ENCODE peak calls at places on chromosome 5, in nine cellular contexts. One of them, this sample, is unnamed.

GRCh38 chr5:75463726-75464125 is 47.7 kb downstream of the CERT1 start:
- DNase-seq in body of pancreas: no peak
- DNase-seq in fibroblast of mammary gland: no peak
- DNase-seq in tibial nerve: no peak
- DNase-seq in GM20000: no peak
- DNase-seq in H9: no peak
- DNase-seq in neural progenitor cell: no peak
- DNase-seq in type B pancreatic cell: no peak
- DNase-seq in neural crest cell: no peak
- DNase-seq in this sample: no peak

GRCh38 chr5:1765141-1765879 is 34.3 kb downstream of the MRPL36 start:
- DNase-seq in body of pancreas: peak; percentile 10
- DNase-seq in fibroblast of mammary gland: no peak
- DNase-seq in tibial nerve: no peak
- DNase-seq in GM20000: no peak
- DNase-seq in H9: peak; percentile 25
- DNase-seq in neural progenitor cell: no peak
- DNase-seq in type B pancreatic cell: no peak
- DNase-seq in neural crest cell: no peak
- DNase-seq in this sample: no peak

GRCh38 chr5:112267231-112267630 is 151.8 kb downstream of the EPB41L4A start:
- DNase-seq in body of pancreas: no peak
- DNase-seq in fibroblast of mammary gland: no peak
- DNase-seq in tibial nerve: no peak
- DNase-seq in GM20000: no peak
- DNase-seq in H9: no peak
- DNase-seq in neural progenitor cell: no peak
- DNase-seq in type B pancreatic cell: no peak
- DNase-seq in neural crest cell: no peak
- DNase-seq in this sample: no peak

GRCh38 chr5:139903805-139904565 is 108.4 kb downstream of the PSD2 start:
- DNase-seq in body of pancreas: no peak
- DNase-seq in fibroblast of mammary gland: no peak
- DNase-seq in tibial nerve: no peak
- DNase-seq in GM20000: peak; percentile 66
- DNase-seq in H9: peak; percentile 56
- DNase-seq in neural progenitor cell: peak; percentile 84
- DNase-seq in type B pancreatic cell: no peak
- DNase-seq in neural crest cell: peak; percentile 26
- DNase-seq in this sample: peak; percentile 69

GRCh38 chr5:72821776-72822175 is 5.3 kb downstream of the TNPO1 start:
- DNase-seq in body of pancreas: no peak
- DNase-seq in fibroblast of mammary gland: no peak
- DNase-seq in tibial nerve: no peak
- DNase-seq in GM20000: no peak
- DNase-seq in H9: no peak
- DNase-seq in neural progenitor cell: no peak
- DNase-seq in type B pancreatic cell: no peak
- DNase-seq in neural crest cell: no peak
- DNase-seq in this sample: no peak

GRCh38 chr5:89241186-89241585 is 358.2 kb upstream of the MEF2C start:
- DNase-seq in body of pancreas: no peak
- DNase-seq in fibroblast of mammary gland: peak; percentile 71
- DNase-seq in tibial nerve: no peak
- DNase-seq in GM20000: no peak
- DNase-seq in H9: no peak
- DNase-seq in neural progenitor cell: no peak
- DNase-seq in type B pancreatic cell: no peak
- DNase-seq in neural crest cell: no peak
- DNase-seq in this sample: no peak

GRCh38 chr5:157562111-157562581 is 13.4 kb downstream of the ADAM19 start:
- DNase-seq in body of pancreas: no peak
- DNase-seq in fibroblast of mammary gland: peak; percentile 80
- DNase-seq in tibial nerve: peak; percentile 79
- DNase-seq in GM20000: no peak
- DNase-seq in H9: no peak
- DNase-seq in neural progenitor cell: no peak
- DNase-seq in type B pancreatic cell: no peak
- DNase-seq in neural crest cell: no peak
- DNase-seq in this sample: peak; percentile 65

GRCh38 chr5:75720882-75721281 is 3.6 kb upstream of the POC5 start:
- DNase-seq in body of pancreas: no peak
- DNase-seq in fibroblast of mammary gland: no peak
- DNase-seq in tibial nerve: no peak
- DNase-seq in GM20000: no peak
- DNase-seq in H9: no peak
- DNase-seq in neural progenitor cell: no peak
- DNase-seq in type B pancreatic cell: no peak
- DNase-seq in neural crest cell: no peak
- DNase-seq in this sample: no peak

GRCh38 chr5:167853421-167853820 is 438.0 kb upstream of the WWC1 start:
- DNase-seq in body of pancreas: no peak
- DNase-seq in fibroblast of mammary gland: peak; percentile 3
- DNase-seq in tibial nerve: no peak
- DNase-seq in GM20000: no peak
- DNase-seq in H9: no peak
- DNase-seq in neural progenitor cell: no peak
- DNase-seq in type B pancreatic cell: no peak
- DNase-seq in neural crest cell: no peak
- DNase-seq in this sample: no peak

GRCh38 chr5:107422494-107422893 is 248.2 kb downstream of the EFNA5 start:
- DNase-seq in body of pancreas: no peak
- DNase-seq in fibroblast of mammary gland: no peak
- DNase-seq in tibial nerve: no peak
- DNase-seq in GM20000: no peak
- DNase-seq in H9: peak; percentile 33
- DNase-seq in neural progenitor cell: no peak
- DNase-seq in type B pancreatic cell: no peak
- DNase-seq in neural crest cell: no peak
- DNase-seq in this sample: no peak

GRCh38 chr5:146667633-146668032 is 151.6 kb upstream of the GPR151 start:
- DNase-seq in body of pancreas: no peak
- DNase-seq in fibroblast of mammary gland: peak; percentile 62
- DNase-seq in tibial nerve: no peak
- DNase-seq in GM20000: no peak
- DNase-seq in H9: no peak
- DNase-seq in neural progenitor cell: no peak
- DNase-seq in type B pancreatic cell: no peak
- DNase-seq in neural crest cell: no peak
- DNase-seq in this sample: no peak

GRCh38 chr5:115379622-115380344 is 83.3 kb upstream of the CCDC112 start:
- DNase-seq in body of pancreas: peak; percentile 79
- DNase-seq in fibroblast of mammary gland: no peak
- DNase-seq in tibial nerve: no peak
- DNase-seq in GM20000: peak; percentile 40
- DNase-seq in H9: no peak
- DNase-seq in neural progenitor cell: no peak
- DNase-seq in type B pancreatic cell: no peak
- DNase-seq in neural crest cell: no peak
- DNase-seq in this sample: no peak

GRCh38 chr5:115375922-115376321 is 79.5 kb upstream of the CCDC112 start:
- DNase-seq in body of pancreas: peak; percentile 44
- DNase-seq in fibroblast of mammary gland: peak; percentile 70
- DNase-seq in tibial nerve: no peak
- DNase-seq in GM20000: no peak
- DNase-seq in H9: no peak
- DNase-seq in neural progenitor cell: no peak
- DNase-seq in type B pancreatic cell: no peak
- DNase-seq in neural crest cell: no peak
- DNase-seq in this sample: no peak

GRCh38 chr5:115378754-115379153 is 82.3 kb upstream of the CCDC112 start:
- DNase-seq in body of pancreas: no peak
- DNase-seq in fibroblast of mammary gland: no peak
- DNase-seq in tibial nerve: no peak
- DNase-seq in GM20000: no peak
- DNase-seq in H9: no peak
- DNase-seq in neural progenitor cell: no peak
- DNase-seq in type B pancreatic cell: no peak
- DNase-seq in neural crest cell: no peak
- DNase-seq in this sample: no peak

GRCh38 chr5:115374057-115374775 is 77.8 kb upstream of the CCDC112 start:
- DNase-seq in body of pancreas: peak; percentile 37
- DNase-seq in fibroblast of mammary gland: no peak
- DNase-seq in tibial nerve: no peak
- DNase-seq in GM20000: no peak
- DNase-seq in H9: no peak
- DNase-seq in neural progenitor cell: no peak
- DNase-seq in type B pancreatic cell: no peak
- DNase-seq in neural crest cell: no peak
- DNase-seq in this sample: no peak

GRCh38 chr5:115377468-115378217 is 81.2 kb upstream of the CCDC112 start:
- DNase-seq in body of pancreas: no peak
- DNase-seq in fibroblast of mammary gland: peak; percentile 95
- DNase-seq in tibial nerve: no peak
- DNase-seq in GM20000: peak; percentile 41
- DNase-seq in H9: no peak
- DNase-seq in neural progenitor cell: no peak
- DNase-seq in type B pancreatic cell: no peak
- DNase-seq in neural crest cell: no peak
- DNase-seq in this sample: no peak
- TF ChIP-seq CTCF in body of pancreas: no peak
- TF ChIP-seq CTCF in fibroblast of mammary gland: peak; percentile 28
- TF ChIP-seq CTCF in tibial nerve: no peak
- TF ChIP-seq CTCF in GM20000: no peak
- TF ChIP-seq CTCF in H9: no peak
- TF ChIP-seq CTCF in neural progenitor cell: no peak
- TF ChIP-seq CTCF in type B pancreatic cell: no peak
- TF ChIP-seq CTCF in neural crest cell: no peak
- TF ChIP-seq CTCF in this sample: no peak

GRCh38 chr5:99449786-99450185 is 521.0 kb upstream of the CHD1 start:
- DNase-seq in body of pancreas: no peak
- DNase-seq in fibroblast of mammary gland: peak; percentile 0
- DNase-seq in tibial nerve: no peak
- DNase-seq in GM20000: no peak
- DNase-seq in H9: no peak
- DNase-seq in neural progenitor cell: no peak
- DNase-seq in type B pancreatic cell: no peak
- DNase-seq in neural crest cell: no peak
- DNase-seq in this sample: no peak
- TF ChIP-seq CTCF in body of pancreas: no peak
- TF ChIP-seq CTCF in fibroblast of mammary gland: no peak
- TF ChIP-seq CTCF in tibial nerve: no peak
- TF ChIP-seq CTCF in GM20000: no peak
- TF ChIP-seq CTCF in H9: no peak
- TF ChIP-seq CTCF in neural progenitor cell: no peak
- TF ChIP-seq CTCF in type B pancreatic cell: no peak
- TF ChIP-seq CTCF in neural crest cell: no peak
- TF ChIP-seq CTCF in this sample: no peak

GRCh38 chr5:122490718-122491117 is 178.7 kb downstream of the SNCAIP start:
- DNase-seq in body of pancreas: no peak
- DNase-seq in fibroblast of mammary gland: no peak
- DNase-seq in tibial nerve: no peak
- DNase-seq in GM20000: no peak
- DNase-seq in H9: no peak
- DNase-seq in neural progenitor cell: no peak
- DNase-seq in type B pancreatic cell: no peak
- DNase-seq in neural crest cell: no peak
- DNase-seq in this sample: no peak

GRCh38 chr5:122493091-122493775 is 181.2 kb downstream of the SNCAIP start:
- DNase-seq in body of pancreas: peak; percentile 81
- DNase-seq in fibroblast of mammary gland: no peak
- DNase-seq in tibial nerve: no peak
- DNase-seq in GM20000: no peak
- DNase-seq in H9: no peak
- DNase-seq in neural progenitor cell: no peak
- DNase-seq in type B pancreatic cell: peak; percentile 73
- DNase-seq in neural crest cell: no peak
- DNase-seq in this sample: no peak

GRCh38 chr5:122493776-122494518 is 181.9 kb downstream of the SNCAIP start:
- DNase-seq in body of pancreas: no peak
- DNase-seq in fibroblast of mammary gland: no peak
- DNase-seq in tibial nerve: no peak
- DNase-seq in GM20000: no peak
- DNase-seq in H9: no peak
- DNase-seq in neural progenitor cell: no peak
- DNase-seq in type B pancreatic cell: no peak
- DNase-seq in neural crest cell: no peak
- DNase-seq in this sample: no peak

GRCh38 chr5:122498163-122498562 is 186.1 kb downstream of the SNCAIP start:
- DNase-seq in body of pancreas: no peak
- DNase-seq in fibroblast of mammary gland: no peak
- DNase-seq in tibial nerve: no peak
- DNase-seq in GM20000: no peak
- DNase-seq in H9: peak; percentile 76
- DNase-seq in neural progenitor cell: peak; percentile 63
- DNase-seq in type B pancreatic cell: no peak
- DNase-seq in neural crest cell: peak; percentile 12
- DNase-seq in this sample: peak; percentile 51

GRCh38 chr5:122492675-122493074 is 180.6 kb downstream of the SNCAIP start:
- DNase-seq in body of pancreas: no peak
- DNase-seq in fibroblast of mammary gland: peak; percentile 28
- DNase-seq in tibial nerve: no peak
- DNase-seq in GM20000: peak; percentile 20
- DNase-seq in H9: no peak
- DNase-seq in neural progenitor cell: peak; percentile 24
- DNase-seq in type B pancreatic cell: no peak
- DNase-seq in neural crest cell: no peak
- DNase-seq in this sample: no peak
- TF ChIP-seq CTCF in body of pancreas: no peak
- TF ChIP-seq CTCF in fibroblast of mammary gland: peak; percentile 40
- TF ChIP-seq CTCF in tibial nerve: no peak
- TF ChIP-seq CTCF in GM20000: peak; percentile 10
- TF ChIP-seq CTCF in H9: peak; percentile 66
- TF ChIP-seq CTCF in neural progenitor cell: peak; percentile 40
- TF ChIP-seq CTCF in type B pancreatic cell: peak; percentile 58
- TF ChIP-seq CTCF in neural crest cell: peak; percentile 45
- TF ChIP-seq CTCF in this sample: no peak

GRCh38 chr5:160511280-160511929 is 89.8 kb downstream of the PTTG1 start:
- DNase-seq in body of pancreas: no peak
- DNase-seq in fibroblast of mammary gland: no peak
- DNase-seq in tibial nerve: no peak
- DNase-seq in GM20000: no peak
- DNase-seq in H9: no peak
- DNase-seq in neural progenitor cell: no peak
- DNase-seq in type B pancreatic cell: no peak
- DNase-seq in neural crest cell: no peak
- DNase-seq in this sample: peak; percentile 39

GRCh38 chr5:160506006-160507004 is 84.7 kb downstream of the PTTG1 start:
- DNase-seq in body of pancreas: no peak
- DNase-seq in fibroblast of mammary gland: peak; percentile 32
- DNase-seq in tibial nerve: peak; percentile 28
- DNase-seq in GM20000: peak; percentile 59
- DNase-seq in H9: peak; percentile 62
- DNase-seq in neural progenitor cell: peak; percentile 23
- DNase-seq in type B pancreatic cell: no peak
- DNase-seq in neural crest cell: peak; percentile 27
- DNase-seq in this sample: peak; percentile 46

GRCh38 chr5:160504906-160505305 is 83.3 kb downstream of the PTTG1 start:
- DNase-seq in body of pancreas: no peak
- DNase-seq in fibroblast of mammary gland: no peak
- DNase-seq in tibial nerve: no peak
- DNase-seq in GM20000: no peak
- DNase-seq in H9: no peak
- DNase-seq in neural progenitor cell: no peak
- DNase-seq in type B pancreatic cell: no peak
- DNase-seq in neural crest cell: no peak
- DNase-seq in this sample: no peak

GRCh38 chr5:160507181-160507811 is 85.6 kb downstream of the PTTG1 start:
- DNase-seq in body of pancreas: no peak
- DNase-seq in fibroblast of mammary gland: peak; percentile 71
- DNase-seq in tibial nerve: no peak
- DNase-seq in GM20000: no peak
- DNase-seq in H9: no peak
- DNase-seq in neural progenitor cell: no peak
- DNase-seq in type B pancreatic cell: no peak
- DNase-seq in neural crest cell: no peak
- DNase-seq in this sample: no peak

GRCh38 chr5:160508780-160509361 is 87.2 kb downstream of the PTTG1 start:
- DNase-seq in body of pancreas: peak; percentile 73
- DNase-seq in fibroblast of mammary gland: peak; percentile 82
- DNase-seq in tibial nerve: peak; percentile 91
- DNase-seq in GM20000: peak; percentile 72
- DNase-seq in H9: peak; percentile 70
- DNase-seq in neural progenitor cell: peak; percentile 84
- DNase-seq in type B pancreatic cell: no peak
- DNase-seq in neural crest cell: peak; percentile 67
- DNase-seq in this sample: peak; percentile 42
- TF ChIP-seq CTCF in body of pancreas: peak; percentile 59
- TF ChIP-seq CTCF in fibroblast of mammary gland: peak; percentile 88
- TF ChIP-seq CTCF in tibial nerve: peak; percentile 90
- TF ChIP-seq CTCF in GM20000: peak; percentile 75
- TF ChIP-seq CTCF in H9: peak; percentile 87
- TF ChIP-seq CTCF in neural progenitor cell: peak; percentile 86
- TF ChIP-seq CTCF in type B pancreatic cell: peak; percentile 89
- TF ChIP-seq CTCF in neural crest cell: peak; percentile 90
- TF ChIP-seq CTCF in this sample: peak; percentile 88